ENCODE peak calls at places on chromosomes 5 and 9, in five cellular contexts. D is WERI-Rb-1; O is AG04450; K is CD8-positive, alpha-beta T cell; L is NT2/D1. V is an unnamed sample. For H3K9me3, the result is how much of the 10 kb centered on the place peaks cover.

GRCh38 chr9:120383611-120383998 is 196.4 kb downstream of the CDK5RAP2 start:
- DNase-seq in K (no peak), O (no peak), L (no peak), D (no peak), V (no peak)

GRCh38 chr5:174623438-174624019 is 100.9 kb upstream of the MSX2 start:
- DNase-seq in D (no peak), L (no peak), K (no peak), O (no peak), V (no peak)

GRCh38 chr9:19631181-19631580 is 157.7 kb downstream of the SLC24A2 start:
- DNase-seq in L (no peak), K (no peak), O (no peak), D (no peak), V (no peak)

GRCh38 chr5:67842806-67843205 is 372.8 kb upstream of the PIK3R1 start:
- DNase-seq in D (peak), L (no peak), O (no peak), K (no peak), V (no peak)

GRCh38 chr5:171433952-171434676 is 14.7 kb downstream of the FGF18 start:
- DNase-seq in D (no peak), L (no peak), O (no peak), K (no peak), V (no peak)

GRCh38 chr9:126056312-126057021 is 270.2 kb upstream of the MVB12B start:
- DNase-seq in O (no peak), K (no peak), L (no peak), D (no peak), V (no peak)

GRCh38 chr5:179406031-179406681 is 60.9 kb upstream of the ADAMTS2 start:
- DNase-seq in K (no peak), O (no peak), D (no peak), L (no peak), V (no peak)

GRCh38 chr9:23775549-23775948 is 50.5 kb downstream of the ELAVL2 start:
- DNase-seq in L (no peak), D (no peak), O (no peak), K (no peak), V (no peak)

GRCh38 chr9:100370064-100370723 is 17.5 kb upstream of the TEX10 start:
- DNase-seq in O (no peak), D (no peak), K (no peak), L (no peak), V (no peak)
- H3K9me3 ChIP-seq in O (under half), D (under half), K (under half), L (under half), V (under half)

DNA sequence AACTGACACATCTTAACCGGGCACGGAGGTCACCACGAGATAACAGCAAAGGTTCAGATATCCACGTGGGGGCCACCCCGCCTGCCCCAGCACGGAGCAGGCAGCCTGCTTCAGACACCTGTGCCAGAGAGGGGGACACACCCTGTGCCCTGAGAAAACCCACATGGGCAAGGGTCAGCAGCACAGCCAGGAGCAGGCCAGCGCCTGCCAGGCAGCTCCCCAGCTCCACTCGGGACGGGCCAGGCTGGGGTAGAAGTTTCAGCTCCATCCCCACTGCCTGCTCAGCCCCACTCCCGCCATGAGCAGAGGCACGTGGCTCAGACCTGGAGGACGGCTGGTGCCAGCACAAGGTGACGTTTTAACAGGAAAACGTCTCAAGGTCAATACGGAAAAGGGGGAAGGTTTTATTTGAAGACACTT is 22.2 kb downstream of the SLC12A7 start:
- DNase-seq in D (no peak), O (no peak), L (no peak), K (no peak), V (no peak)
- H3K9me3 ChIP-seq in D (under half), O (under half), L (under half), K (under half), V (under half)

GRCh38 chr5:141389153-141390042 is 1.9 kb downstream of the PCDHGB4 start:
- DNase-seq in D (no peak), L (no peak), K (no peak), O (no peak), V (no peak)

GRCh38 chr5:141388661-141389060 is 1.2 kb downstream of the PCDHGB4 start:
- DNase-seq in D (no peak), K (no peak), L (no peak), O (no peak), V (no peak)

GRCh38 chr5:141398608-141399007 is 861 bp downstream of the PCDHGB5 start:
- DNase-seq in L (no peak), K (no peak), D (no peak), O (no peak), V (no peak)

GRCh38 chr5:141392429-141393198 is at the start of gene PCDHGA8:
- DNase-seq in L (no peak), O (no peak), K (no peak), D (no peak), V (no peak)

GRCh38 chr5:141393267-141393666 is 834 bp downstream of the PCDHGA8 start:
- DNase-seq in L (no peak), O (no peak), K (no peak), D (no peak), V (no peak)
- H3K9me3 ChIP-seq in L (under half), O (half or more), K (under half), D (under half), V (under half)

GRCh38 chr5:13328316-13328715 is 616.2 kb downstream of the DNAH5 start:
- DNase-seq in K (no peak), D (no peak), L (no peak), O (no peak), V (no peak)

GRCh38 chr5:13325765-13326164 is 618.7 kb downstream of the DNAH5 start:
- DNase-seq in K (no peak), D (no peak), O (no peak), L (no peak), V (no peak)

DNA sequence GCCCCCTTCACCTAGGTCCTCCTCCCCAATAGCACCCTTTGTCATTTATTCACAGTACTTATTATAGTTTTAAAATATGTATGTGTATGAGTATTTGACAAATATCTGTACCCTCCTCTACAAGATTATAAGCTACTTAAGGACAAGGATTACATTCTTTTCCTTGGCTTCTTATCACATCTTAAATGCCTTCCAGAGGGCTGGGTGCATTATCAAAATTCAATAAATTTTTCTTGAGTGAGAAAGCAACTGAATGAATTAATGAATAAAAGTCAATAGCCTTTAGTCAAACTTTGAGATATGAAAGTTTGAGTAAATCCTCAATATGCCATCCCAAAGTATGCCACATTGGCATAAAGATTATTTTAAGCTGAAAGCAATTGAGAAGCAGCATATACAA is 621.7 kb downstream of the DNAH5 start:
- DNase-seq in L (no peak), O (no peak), D (no peak), K (no peak), V (no peak)
- H3K9me3 ChIP-seq in L (under half), O (under half), D (under half), K (under half), V (under half)

GRCh38 chr9:12253941-12254340 is 439.2 kb upstream of the TYRP1 start:
- DNase-seq in K (no peak), O (no peak), D (no peak), L (no peak), V (no peak)
- H3K9me3 ChIP-seq in K (under half), O (under half), D (under half), L (under half), V (under half)

GRCh38 chr5:127446626-127447025 is 70.8 kb upstream of the PRRC1 start:
- DNase-seq in D (peak), L (no peak), K (no peak), O (no peak), V (no peak)

GRCh38 chr5:127442085-127442484 is 75.4 kb upstream of the PRRC1 start:
- DNase-seq in K (no peak), D (no peak), L (no peak), O (no peak), V (no peak)

GRCh38 chr5:127450046-127450445 is 67.4 kb upstream of the PRRC1 start:
- DNase-seq in K (no peak), L (no peak), D (no peak), O (no peak), V (no peak)

GRCh38 chr5:127452626-127453025 is 64.8 kb upstream of the PRRC1 start:
- DNase-seq in D (no peak), K (no peak), O (no peak), L (no peak), V (no peak)

DNA sequence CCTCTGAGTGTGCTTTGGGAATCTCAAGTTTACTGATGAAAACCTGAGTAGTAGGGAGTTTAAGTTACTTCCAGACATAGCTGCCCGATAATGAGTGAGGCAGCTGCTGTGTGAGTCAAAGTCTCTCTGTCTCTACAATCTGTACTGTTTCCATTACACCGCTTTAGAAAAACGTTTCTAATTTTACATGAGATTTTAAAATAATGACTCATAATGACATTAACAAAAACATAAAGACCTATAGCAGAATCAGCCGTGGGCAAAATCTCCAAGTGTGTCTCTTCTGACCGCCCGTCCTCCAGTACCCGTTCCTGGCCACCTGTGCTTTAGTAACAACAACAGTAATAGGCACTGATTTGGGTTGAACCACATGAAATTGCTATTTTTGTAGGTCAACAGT is 69.6 kb upstream of the PRRC1 start:
- DNase-seq in K (no peak), L (no peak), D (no peak), O (peak), V (no peak)
- H3K9me3 ChIP-seq in K (under half), L (under half), D (under half), O (under half), V (under half)

V was measured in T-helper 17 cell.